ENCODE peak calls at places on chromosomes 3 and 15, in seven cellular contexts. One of them, this sample, is unnamed.

GRCh38 chr15:62067448-62068044 is 769 bp downstream of the C2CD4A start:
- DNase-seq in GM12892: peak; percentile 7
- DNase-seq in K562: no peak
- DNase-seq in HepG2: no peak
- DNase-seq in H1: peak; percentile 70
- DNase-seq in SK-N-SH: peak; percentile 49
- DNase-seq in GM12878: no peak
- DNase-seq in this sample: peak; percentile 6

GRCh38 chr15:40340740-40341400 is at the start of gene CCDC9B:
- DNase-seq in GM12892: no peak
- DNase-seq in K562: peak; percentile 71
- DNase-seq in HepG2: peak; percentile 75
- DNase-seq in H1: peak; percentile 60
- DNase-seq in SK-N-SH: peak; percentile 91
- DNase-seq in GM12878: no peak
- DNase-seq in this sample: no peak

GRCh38 chr3:61663728-61664492 is 102.5 kb downstream of the PTPRG start:
- DNase-seq in GM12892: no peak
- DNase-seq in K562: no peak
- DNase-seq in HepG2: no peak
- DNase-seq in H1: peak; percentile 47
- DNase-seq in SK-N-SH: peak; percentile 31
- DNase-seq in GM12878: no peak
- DNase-seq in this sample: no peak

GRCh38 chr3:72254483-72254882 is 469.5 kb upstream of the PROK2 start:
- DNase-seq in GM12892: no peak
- DNase-seq in K562: no peak
- DNase-seq in HepG2: no peak
- DNase-seq in H1: no peak
- DNase-seq in SK-N-SH: no peak
- DNase-seq in GM12878: no peak
- DNase-seq in this sample: no peak

GRCh38 chr15:71051539-71051938 is 63.7 kb upstream of the THSD4 start:
- DNase-seq in GM12892: no peak
- DNase-seq in K562: no peak
- DNase-seq in HepG2: no peak
- DNase-seq in H1: no peak
- DNase-seq in SK-N-SH: no peak
- DNase-seq in GM12878: no peak
- DNase-seq in this sample: no peak

GRCh38 chr3:58628823-58629562 is 37.6 kb downstream of the FAM3D start:
- DNase-seq in GM12892: no peak
- DNase-seq in K562: no peak
- DNase-seq in HepG2: peak; percentile 10
- DNase-seq in H1: no peak
- DNase-seq in SK-N-SH: peak; percentile 33
- DNase-seq in GM12878: no peak
- DNase-seq in this sample: no peak

GRCh38 chr3:197525706-197526105 is 30.1 kb downstream of the BDH1 start:
- DNase-seq in GM12892: no peak
- DNase-seq in K562: peak; percentile 49
- DNase-seq in HepG2: peak; percentile 68
- DNase-seq in H1: no peak
- DNase-seq in SK-N-SH: no peak
- DNase-seq in GM12878: no peak
- DNase-seq in this sample: no peak

GRCh38 chr15:85744636-85745422 is 49.9 kb downstream of the KLHL25 start:
- DNase-seq in GM12892: no peak
- DNase-seq in K562: no peak
- DNase-seq in HepG2: no peak
- DNase-seq in H1: no peak
- DNase-seq in SK-N-SH: peak; percentile 9
- DNase-seq in GM12878: no peak
- DNase-seq in this sample: no peak

GRCh38 chr3:42185044-42185443 is 80.9 kb downstream of the CCK start:
- DNase-seq in GM12892: no peak
- DNase-seq in K562: no peak
- DNase-seq in HepG2: no peak
- DNase-seq in H1: no peak
- DNase-seq in SK-N-SH: no peak
- DNase-seq in GM12878: no peak
- DNase-seq in this sample: no peak

GRCh38 chr3:36969540-36970432 is 23.1 kb downstream of the EPM2AIP1 start:
- DNase-seq in GM12892: peak; percentile 43
- DNase-seq in K562: peak; percentile 94
- DNase-seq in HepG2: peak; percentile 73
- DNase-seq in H1: no peak
- DNase-seq in SK-N-SH: peak; percentile 88
- DNase-seq in GM12878: peak; percentile 80
- DNase-seq in this sample: peak; percentile 55

GRCh38 chr3:36486009-36486408 is 105.7 kb downstream of the STAC start:
- DNase-seq in GM12892: no peak
- DNase-seq in K562: no peak
- DNase-seq in HepG2: no peak
- DNase-seq in H1: no peak
- DNase-seq in SK-N-SH: no peak
- DNase-seq in GM12878: no peak
- DNase-seq in this sample: no peak

GRCh38 chr3:12405432-12406272 is 78.6 kb upstream of the TSEN2 start:
- DNase-seq in GM12892: no peak
- DNase-seq in K562: peak; percentile 72
- DNase-seq in HepG2: peak; percentile 99
- DNase-seq in H1: no peak
- DNase-seq in SK-N-SH: no peak
- DNase-seq in GM12878: no peak
- DNase-seq in this sample: no peak

GRCh38 chr15:23564798-23565394 is 578 bp upstream of the MKRN3 start:
- DNase-seq in GM12892: no peak
- DNase-seq in K562: peak; percentile 42
- DNase-seq in HepG2: no peak
- DNase-seq in H1: no peak
- DNase-seq in SK-N-SH: peak; percentile 47
- DNase-seq in GM12878: no peak
- DNase-seq in this sample: no peak

GRCh38 chr3:85939026-85939616 is 980.3 kb downstream of the CADM2 start:
- DNase-seq in GM12892: no peak
- DNase-seq in K562: no peak
- DNase-seq in HepG2: no peak
- DNase-seq in H1: no peak
- DNase-seq in SK-N-SH: no peak
- DNase-seq in GM12878: no peak
- DNase-seq in this sample: no peak

GRCh38 chr3:179037361-179037760 is 34.2 kb downstream of the ZMAT3 start:
- DNase-seq in GM12892: no peak
- DNase-seq in K562: no peak
- DNase-seq in HepG2: no peak
- DNase-seq in H1: no peak
- DNase-seq in SK-N-SH: no peak
- DNase-seq in GM12878: no peak
- DNase-seq in this sample: no peak

GRCh38 chr3:161126495-161126894 is 21.3 kb upstream of the B3GALNT1 start:
- DNase-seq in GM12892: no peak
- DNase-seq in K562: no peak
- DNase-seq in HepG2: no peak
- DNase-seq in H1: no peak
- DNase-seq in SK-N-SH: no peak
- DNase-seq in GM12878: no peak
- DNase-seq in this sample: no peak

GRCh38 chr15:97730315-97730714 is 230.2 kb upstream of the ARRDC4 start:
- DNase-seq in GM12892: no peak
- DNase-seq in K562: no peak
- DNase-seq in HepG2: no peak
- DNase-seq in H1: no peak
- DNase-seq in SK-N-SH: no peak
- DNase-seq in GM12878: no peak
- DNase-seq in this sample: no peak

GRCh38 chr3:188102861-188103547 is 51.0 kb upstream of the LPP start:
- DNase-seq in GM12892: no peak
- DNase-seq in K562: no peak
- DNase-seq in HepG2: no peak
- DNase-seq in H1: no peak
- DNase-seq in SK-N-SH: no peak
- DNase-seq in GM12878: no peak
- DNase-seq in this sample: no peak

DNA sequence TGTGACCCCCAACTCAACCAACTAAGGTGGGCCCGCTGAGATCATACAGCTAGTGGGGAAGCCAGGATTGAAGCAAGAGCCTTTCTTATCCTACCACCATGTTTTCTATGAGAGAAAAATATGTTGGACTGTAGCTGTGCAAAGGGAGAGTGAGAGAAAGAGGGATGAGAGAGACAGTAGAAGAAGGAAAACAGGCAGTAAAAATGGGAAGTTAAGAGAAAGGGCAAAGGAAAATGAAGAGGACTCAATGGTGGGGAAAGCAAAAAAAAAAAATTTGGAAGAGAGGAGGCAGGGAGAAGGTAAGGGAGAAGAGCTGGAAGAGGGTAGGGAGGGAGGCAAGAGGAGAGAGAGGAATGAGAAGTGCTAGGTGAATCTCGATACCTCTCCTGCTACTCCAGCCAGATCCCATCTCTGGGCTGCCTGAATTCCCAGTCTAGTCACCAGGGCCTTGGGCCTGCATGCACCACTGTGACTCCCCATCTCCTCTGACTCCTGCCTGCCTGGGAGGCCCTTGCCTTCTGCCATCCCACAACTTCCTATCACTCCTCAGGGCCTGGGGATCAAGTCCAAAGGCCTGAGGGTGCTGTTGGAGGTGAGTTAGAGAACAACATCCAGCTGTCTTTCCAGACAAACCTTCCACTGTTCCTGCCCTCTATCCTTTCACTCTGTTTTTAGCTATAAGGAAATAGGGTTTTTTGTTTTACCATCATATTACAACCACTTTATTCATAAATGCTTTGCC is 15.7 kb downstream of the FAM81A start:
- DNase-seq in GM12892: no peak
- DNase-seq in K562: no peak
- DNase-seq in HepG2: no peak
- DNase-seq in H1: no peak
- DNase-seq in SK-N-SH: no peak
- DNase-seq in GM12878: no peak
- DNase-seq in this sample: no peak
- TF ChIP-seq TAF1 in GM12892: no peak
- TF ChIP-seq TAF1 in K562: no peak
- TF ChIP-seq TAF1 in HepG2: no peak
- TF ChIP-seq TAF1 in H1: no peak
- TF ChIP-seq TAF1 in SK-N-SH: no peak
- TF ChIP-seq TAF1 in GM12878: no peak
- TF ChIP-seq TAF1 in this sample: no peak

DNA sequence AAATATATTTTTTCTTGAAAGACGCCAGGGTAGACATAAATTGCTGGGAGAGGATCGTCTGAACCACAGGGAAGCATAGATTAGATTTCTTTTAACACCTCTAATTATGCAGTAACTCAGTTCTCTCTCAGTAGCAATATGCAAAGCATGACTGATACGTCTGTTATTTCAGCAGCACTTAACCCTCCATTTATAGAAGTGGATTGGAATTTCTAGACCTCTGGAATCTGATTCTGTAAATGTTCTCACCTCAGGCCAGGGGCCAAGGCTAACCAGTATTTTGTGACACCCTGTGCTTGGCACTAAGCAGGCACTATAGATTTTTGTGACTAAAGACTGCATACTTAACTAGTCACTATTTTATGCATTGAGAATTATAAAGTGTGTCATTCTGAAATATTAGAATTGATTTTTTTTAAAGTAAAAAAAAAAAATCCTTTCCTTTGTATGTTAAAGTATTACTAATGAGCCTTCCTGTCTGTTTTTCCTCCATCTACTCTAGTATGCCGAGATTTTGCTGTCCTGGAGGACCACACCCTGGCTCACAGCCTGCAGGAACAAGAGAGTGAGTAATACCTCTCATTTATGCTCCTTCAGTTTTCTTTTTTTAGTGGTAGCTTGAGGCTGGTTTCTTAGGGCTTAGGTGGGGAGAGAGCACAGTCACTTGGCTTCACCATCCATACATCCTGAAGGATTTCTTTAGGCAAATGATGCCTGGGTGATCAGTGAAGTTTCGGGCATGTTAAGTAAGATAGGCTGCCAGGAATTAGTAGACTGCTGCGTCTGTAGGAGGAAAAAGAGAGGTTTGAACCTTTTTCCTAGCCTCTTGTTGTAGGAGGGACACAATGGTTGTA is 26.5 kb upstream of the UTS2B start:
- DNase-seq in GM12892: no peak
- DNase-seq in K562: no peak
- DNase-seq in HepG2: no peak
- DNase-seq in H1: no peak
- DNase-seq in SK-N-SH: no peak
- DNase-seq in GM12878: no peak
- DNase-seq in this sample: no peak
- TF ChIP-seq TAF1 in GM12892: no peak
- TF ChIP-seq TAF1 in K562: no peak
- TF ChIP-seq TAF1 in HepG2: no peak
- TF ChIP-seq TAF1 in H1: no peak
- TF ChIP-seq TAF1 in SK-N-SH: no peak
- TF ChIP-seq TAF1 in GM12878: no peak
- TF ChIP-seq TAF1 in this sample: no peak

GRCh38 chr3:50617096-50617791 is at the start of gene MAPKAPK3:
- DNase-seq in GM12892: peak; percentile 89
- DNase-seq in K562: no peak
- DNase-seq in HepG2: peak; percentile 29
- DNase-seq in H1: no peak
- DNase-seq in SK-N-SH: no peak
- DNase-seq in GM12878: no peak
- DNase-seq in this sample: no peak
- TF ChIP-seq TAF1 in GM12892: no peak
- TF ChIP-seq TAF1 in K562: no peak
- TF ChIP-seq TAF1 in HepG2: peak; percentile 57
- TF ChIP-seq TAF1 in H1: peak; percentile 46
- TF ChIP-seq TAF1 in SK-N-SH: no peak
- TF ChIP-seq TAF1 in GM12878: no peak
- TF ChIP-seq TAF1 in this sample: no peak

GRCh38 chr3:108833616-108834015 is 11.0 kb downstream of the TRAT1 start:
- DNase-seq in GM12892: no peak
- DNase-seq in K562: no peak
- DNase-seq in HepG2: no peak
- DNase-seq in H1: no peak
- DNase-seq in SK-N-SH: no peak
- DNase-seq in GM12878: no peak
- DNase-seq in this sample: no peak

GRCh38 chr3:108834551-108834950 is 12.0 kb downstream of the TRAT1 start:
- DNase-seq in GM12892: no peak
- DNase-seq in K562: no peak
- DNase-seq in HepG2: no peak
- DNase-seq in H1: no peak
- DNase-seq in SK-N-SH: no peak
- DNase-seq in GM12878: no peak
- DNase-seq in this sample: no peak

GRCh38 chr3:108835101-108835500 is 12.5 kb downstream of the TRAT1 start:
- DNase-seq in GM12892: no peak
- DNase-seq in K562: no peak
- DNase-seq in HepG2: no peak
- DNase-seq in H1: no peak
- DNase-seq in SK-N-SH: no peak
- DNase-seq in GM12878: no peak
- DNase-seq in this sample: no peak

DNA sequence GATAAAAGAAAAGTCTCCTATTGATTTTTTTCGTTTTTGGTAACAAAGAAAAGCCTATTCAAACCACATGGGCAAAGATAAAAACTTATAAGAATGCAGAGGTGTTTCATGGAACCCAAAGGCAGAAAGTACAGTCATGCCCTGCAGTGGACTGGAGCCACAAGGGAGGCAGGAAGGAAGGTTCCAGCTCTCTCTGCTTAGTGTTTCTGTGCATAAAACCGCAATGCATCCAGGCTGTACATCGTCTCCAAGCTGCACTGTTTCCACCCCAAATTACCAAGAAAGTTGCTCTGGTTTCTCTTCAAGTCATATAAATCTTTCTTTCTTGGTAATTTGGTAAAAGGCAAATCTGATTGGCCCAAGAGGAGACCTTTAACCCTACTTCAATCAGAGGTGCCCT is 15.8 kb downstream of the TRAT1 start:
- DNase-seq in GM12892: no peak
- DNase-seq in K562: no peak
- DNase-seq in HepG2: no peak
- DNase-seq in H1: no peak
- DNase-seq in SK-N-SH: no peak
- DNase-seq in GM12878: no peak
- DNase-seq in this sample: no peak
- TF ChIP-seq TAF1 in GM12892: no peak
- TF ChIP-seq TAF1 in K562: no peak
- TF ChIP-seq TAF1 in HepG2: no peak
- TF ChIP-seq TAF1 in H1: no peak
- TF ChIP-seq TAF1 in SK-N-SH: no peak
- TF ChIP-seq TAF1 in GM12878: no peak
- TF ChIP-seq TAF1 in this sample: no peak

This sample was measured in GM12891.